ENCODE peak calls at places on chromosomes 6 and 20, in nine cellular contexts. One of them, this sample, is unnamed.

GRCh38 chr6:34305497-34305896 is 56.7 kb upstream of the SMIM29 start:
- DNase-seq in NCI-H774: no peak
- DNase-seq in activated CD4-positive, alpha-beta T cell treated with anti-CD3 and anti-CD28 coated beads, Interleukin-2, amount 50 U/mL, for 48 hours: no peak
- DNase-seq in left cardiac atrium: no peak
- DNase-seq in NCI-H187 treated with DMSO at 0.1 percent for 48 hours: no peak
- DNase-seq in AG09309: no peak
- DNase-seq in MV-4-11: no peak
- DNase-seq in stimulated activated CD4-positive, alpha-beta T cell treated with anti-CD3 and anti-CD28 coated beads, Interleukin-2, amount 100 ng/mL, for 48 hours: no peak
- DNase-seq in HS-27A: no peak
- DNase-seq in this sample: no peak

GRCh38 chr6:3221579-3221978 is 5.9 kb downstream of the TUBB2B start:
- DNase-seq in NCI-H774: no peak
- DNase-seq in activated CD4-positive, alpha-beta T cell treated with anti-CD3 and anti-CD28 coated beads, Interleukin-2, amount 50 U/mL, for 48 hours: no peak
- DNase-seq in left cardiac atrium: no peak
- DNase-seq in NCI-H187 treated with DMSO at 0.1 percent for 48 hours: no peak
- DNase-seq in AG09309: no peak
- DNase-seq in MV-4-11: peak; percentile 21
- DNase-seq in stimulated activated CD4-positive, alpha-beta T cell treated with anti-CD3 and anti-CD28 coated beads, Interleukin-2, amount 100 ng/mL, for 48 hours: no peak
- DNase-seq in HS-27A: no peak
- DNase-seq in this sample: no peak

GRCh38 chr6:3696525-3696924 is 55.0 kb downstream of the PXDC1 start:
- DNase-seq in NCI-H774: no peak
- DNase-seq in activated CD4-positive, alpha-beta T cell treated with anti-CD3 and anti-CD28 coated beads, Interleukin-2, amount 50 U/mL, for 48 hours: no peak
- DNase-seq in left cardiac atrium: no peak
- DNase-seq in NCI-H187 treated with DMSO at 0.1 percent for 48 hours: no peak
- DNase-seq in AG09309: no peak
- DNase-seq in MV-4-11: no peak
- DNase-seq in stimulated activated CD4-positive, alpha-beta T cell treated with anti-CD3 and anti-CD28 coated beads, Interleukin-2, amount 100 ng/mL, for 48 hours: no peak
- DNase-seq in HS-27A: no peak
- DNase-seq in this sample: no peak

GRCh38 chr6:137588472-137588871 is 94.3 kb upstream of the OLIG3 start:
- DNase-seq in NCI-H774: no peak
- DNase-seq in activated CD4-positive, alpha-beta T cell treated with anti-CD3 and anti-CD28 coated beads, Interleukin-2, amount 50 U/mL, for 48 hours: no peak
- DNase-seq in left cardiac atrium: no peak
- DNase-seq in NCI-H187 treated with DMSO at 0.1 percent for 48 hours: no peak
- DNase-seq in AG09309: no peak
- DNase-seq in MV-4-11: no peak
- DNase-seq in stimulated activated CD4-positive, alpha-beta T cell treated with anti-CD3 and anti-CD28 coated beads, Interleukin-2, amount 100 ng/mL, for 48 hours: no peak
- DNase-seq in HS-27A: no peak
- DNase-seq in this sample: no peak

GRCh38 chr20:14580426-14581074 is 243.1 kb upstream of the FLRT3 start:
- DNase-seq in NCI-H774: peak; percentile 82
- DNase-seq in activated CD4-positive, alpha-beta T cell treated with anti-CD3 and anti-CD28 coated beads, Interleukin-2, amount 50 U/mL, for 48 hours: no peak
- DNase-seq in left cardiac atrium: no peak
- DNase-seq in NCI-H187 treated with DMSO at 0.1 percent for 48 hours: no peak
- DNase-seq in AG09309: no peak
- DNase-seq in MV-4-11: no peak
- DNase-seq in stimulated activated CD4-positive, alpha-beta T cell treated with anti-CD3 and anti-CD28 coated beads, Interleukin-2, amount 100 ng/mL, for 48 hours: no peak
- DNase-seq in HS-27A: no peak
- DNase-seq in this sample: no peak

GRCh38 chr6:84027340-84028183 is 6.0 kb upstream of the MRAP2 start:
- DNase-seq in NCI-H774: peak; percentile 88
- DNase-seq in activated CD4-positive, alpha-beta T cell treated with anti-CD3 and anti-CD28 coated beads, Interleukin-2, amount 50 U/mL, for 48 hours: no peak
- DNase-seq in left cardiac atrium: peak; percentile 40
- DNase-seq in NCI-H187 treated with DMSO at 0.1 percent for 48 hours: no peak
- DNase-seq in AG09309: peak; percentile 79
- DNase-seq in MV-4-11: no peak
- DNase-seq in stimulated activated CD4-positive, alpha-beta T cell treated with anti-CD3 and anti-CD28 coated beads, Interleukin-2, amount 100 ng/mL, for 48 hours: no peak
- DNase-seq in HS-27A: no peak
- DNase-seq in this sample: no peak

GRCh38 chr6:149513915-149514314 is 29.1 kb upstream of the ZC3H12D start:
- DNase-seq in NCI-H774: no peak
- DNase-seq in activated CD4-positive, alpha-beta T cell treated with anti-CD3 and anti-CD28 coated beads, Interleukin-2, amount 50 U/mL, for 48 hours: no peak
- DNase-seq in left cardiac atrium: no peak
- DNase-seq in NCI-H187 treated with DMSO at 0.1 percent for 48 hours: no peak
- DNase-seq in AG09309: no peak
- DNase-seq in MV-4-11: peak; percentile 90
- DNase-seq in stimulated activated CD4-positive, alpha-beta T cell treated with anti-CD3 and anti-CD28 coated beads, Interleukin-2, amount 100 ng/mL, for 48 hours: no peak
- DNase-seq in HS-27A: no peak
- DNase-seq in this sample: no peak

GRCh38 chr6:158474961-158475343 is 84.9 kb upstream of the TMEM181 start:
- DNase-seq in NCI-H774: peak; percentile 76
- DNase-seq in activated CD4-positive, alpha-beta T cell treated with anti-CD3 and anti-CD28 coated beads, Interleukin-2, amount 50 U/mL, for 48 hours: no peak
- DNase-seq in left cardiac atrium: no peak
- DNase-seq in NCI-H187 treated with DMSO at 0.1 percent for 48 hours: no peak
- DNase-seq in AG09309: no peak
- DNase-seq in MV-4-11: no peak
- DNase-seq in stimulated activated CD4-positive, alpha-beta T cell treated with anti-CD3 and anti-CD28 coated beads, Interleukin-2, amount 100 ng/mL, for 48 hours: no peak
- DNase-seq in HS-27A: no peak
- DNase-seq in this sample: no peak

GRCh38 chr6:84554069-84554468 is 210.3 kb downstream of the TBX18 start:
- DNase-seq in NCI-H774: no peak
- DNase-seq in activated CD4-positive, alpha-beta T cell treated with anti-CD3 and anti-CD28 coated beads, Interleukin-2, amount 50 U/mL, for 48 hours: no peak
- DNase-seq in left cardiac atrium: no peak
- DNase-seq in NCI-H187 treated with DMSO at 0.1 percent for 48 hours: no peak
- DNase-seq in AG09309: peak; percentile 24
- DNase-seq in MV-4-11: no peak
- DNase-seq in stimulated activated CD4-positive, alpha-beta T cell treated with anti-CD3 and anti-CD28 coated beads, Interleukin-2, amount 100 ng/mL, for 48 hours: no peak
- DNase-seq in HS-27A: no peak
- DNase-seq in this sample: no peak

GRCh38 chr6:11810854-11811643 is 32.4 kb upstream of the ADTRP start:
- DNase-seq in NCI-H774: no peak
- DNase-seq in activated CD4-positive, alpha-beta T cell treated with anti-CD3 and anti-CD28 coated beads, Interleukin-2, amount 50 U/mL, for 48 hours: no peak
- DNase-seq in left cardiac atrium: no peak
- DNase-seq in NCI-H187 treated with DMSO at 0.1 percent for 48 hours: no peak
- DNase-seq in AG09309: no peak
- DNase-seq in MV-4-11: no peak
- DNase-seq in stimulated activated CD4-positive, alpha-beta T cell treated with anti-CD3 and anti-CD28 coated beads, Interleukin-2, amount 100 ng/mL, for 48 hours: no peak
- DNase-seq in HS-27A: no peak
- DNase-seq in this sample: no peak

GRCh38 chr20:39588148-39588757 is 626.1 kb downstream of the DHX35 start:
- DNase-seq in NCI-H774: no peak
- DNase-seq in activated CD4-positive, alpha-beta T cell treated with anti-CD3 and anti-CD28 coated beads, Interleukin-2, amount 50 U/mL, for 48 hours: no peak
- DNase-seq in left cardiac atrium: no peak
- DNase-seq in NCI-H187 treated with DMSO at 0.1 percent for 48 hours: no peak
- DNase-seq in AG09309: no peak
- DNase-seq in MV-4-11: no peak
- DNase-seq in stimulated activated CD4-positive, alpha-beta T cell treated with anti-CD3 and anti-CD28 coated beads, Interleukin-2, amount 100 ng/mL, for 48 hours: no peak
- DNase-seq in HS-27A: no peak
- DNase-seq in this sample: no peak

GRCh38 chr6:125750692-125751333 is 1.4 kb downstream of the HEY2 start:
- DNase-seq in NCI-H774: no peak
- DNase-seq in activated CD4-positive, alpha-beta T cell treated with anti-CD3 and anti-CD28 coated beads, Interleukin-2, amount 50 U/mL, for 48 hours: no peak
- DNase-seq in left cardiac atrium: no peak
- DNase-seq in NCI-H187 treated with DMSO at 0.1 percent for 48 hours: no peak
- DNase-seq in AG09309: no peak
- DNase-seq in MV-4-11: no peak
- DNase-seq in stimulated activated CD4-positive, alpha-beta T cell treated with anti-CD3 and anti-CD28 coated beads, Interleukin-2, amount 100 ng/mL, for 48 hours: no peak
- DNase-seq in HS-27A: no peak
- DNase-seq in this sample: no peak

GRCh38 chr20:58024241-58024721 is 204.2 kb downstream of the ANKRD60 start:
- DNase-seq in NCI-H774: no peak
- DNase-seq in activated CD4-positive, alpha-beta T cell treated with anti-CD3 and anti-CD28 coated beads, Interleukin-2, amount 50 U/mL, for 48 hours: no peak
- DNase-seq in left cardiac atrium: no peak
- DNase-seq in NCI-H187 treated with DMSO at 0.1 percent for 48 hours: no peak
- DNase-seq in AG09309: no peak
- DNase-seq in MV-4-11: no peak
- DNase-seq in stimulated activated CD4-positive, alpha-beta T cell treated with anti-CD3 and anti-CD28 coated beads, Interleukin-2, amount 100 ng/mL, for 48 hours: no peak
- DNase-seq in HS-27A: no peak
- DNase-seq in this sample: no peak

GRCh38 chr6:156652231-156652750 is 124.9 kb upstream of the ARID1B start:
- DNase-seq in NCI-H774: no peak
- DNase-seq in activated CD4-positive, alpha-beta T cell treated with anti-CD3 and anti-CD28 coated beads, Interleukin-2, amount 50 U/mL, for 48 hours: no peak
- DNase-seq in left cardiac atrium: no peak
- DNase-seq in NCI-H187 treated with DMSO at 0.1 percent for 48 hours: no peak
- DNase-seq in AG09309: no peak
- DNase-seq in MV-4-11: no peak
- DNase-seq in stimulated activated CD4-positive, alpha-beta T cell treated with anti-CD3 and anti-CD28 coated beads, Interleukin-2, amount 100 ng/mL, for 48 hours: no peak
- DNase-seq in HS-27A: no peak
- DNase-seq in this sample: no peak

GRCh38 chr20:37734228-37734980 is 40.6 kb downstream of the CTNNBL1 start:
- DNase-seq in NCI-H774: no peak
- DNase-seq in activated CD4-positive, alpha-beta T cell treated with anti-CD3 and anti-CD28 coated beads, Interleukin-2, amount 50 U/mL, for 48 hours: no peak
- DNase-seq in left cardiac atrium: no peak
- DNase-seq in NCI-H187 treated with DMSO at 0.1 percent for 48 hours: no peak
- DNase-seq in AG09309: peak; percentile 37
- DNase-seq in MV-4-11: no peak
- DNase-seq in stimulated activated CD4-positive, alpha-beta T cell treated with anti-CD3 and anti-CD28 coated beads, Interleukin-2, amount 100 ng/mL, for 48 hours: no peak
- DNase-seq in HS-27A: no peak
- DNase-seq in this sample: no peak

GRCh38 chr6:126698732-126699240 is 358.9 kb downstream of the CENPW start:
- DNase-seq in NCI-H774: no peak
- DNase-seq in activated CD4-positive, alpha-beta T cell treated with anti-CD3 and anti-CD28 coated beads, Interleukin-2, amount 50 U/mL, for 48 hours: no peak
- DNase-seq in left cardiac atrium: no peak
- DNase-seq in NCI-H187 treated with DMSO at 0.1 percent for 48 hours: no peak
- DNase-seq in AG09309: no peak
- DNase-seq in MV-4-11: no peak
- DNase-seq in stimulated activated CD4-positive, alpha-beta T cell treated with anti-CD3 and anti-CD28 coated beads, Interleukin-2, amount 100 ng/mL, for 48 hours: no peak
- DNase-seq in HS-27A: no peak
- DNase-seq in this sample: no peak